ENCODE peak calls at places on chromosomes 4 and X, in eight cellular contexts. H is pancreas, C is fibroblast of lung, L is left lung, J is H9, Y is ascending aorta, N is mucosa of descending colon, P is ovary. X is an unnamed sample.
A peak's percentile ranks its signal among the peaks of the same experiment; 100 is the strongest.

GRCh38 chrX:86210772-86211171 is 62.5 kb downstream of the DACH2 start:
- DNase-seq in H (no peak), C (no peak), L (no peak), J (no peak), Y (no peak), N (no peak), P (no peak), X (no peak)

GRCh38 chrX:46849933-46850332 is 13.1 kb downstream of the RP2 start:
- DNase-seq in H (no peak), C (peak; percentile 37), L (no peak), J (no peak), Y (no peak), N (no peak), P (no peak), X (no peak)

GRCh38 chrX:2705036-2705435 is 13.9 kb downstream of the CD99 start:
- DNase-seq in H (no peak), C (peak; percentile 54), L (no peak), J (no peak), Y (no peak), N (no peak), P (no peak), X (no peak)

GRCh38 chr4:154315741-154316140 is 175.9 kb downstream of the DCHS2 start:
- DNase-seq in H (no peak), C (no peak), L (no peak), J (no peak), Y (no peak), N (no peak), P (no peak), X (no peak)

GRCh38 chr4:119300388-119301131 is 21.4 kb downstream of the FABP2 start:
- DNase-seq in H (peak; percentile 95), C (peak; percentile 90), L (peak; percentile 96), J (peak; percentile 96), Y (peak; percentile 96), N (peak; percentile 98), P (peak; percentile 92), X (peak; percentile 94)

GRCh38 chr4:55458164-55458563 is 62.4 kb downstream of the TMEM165 start:
- DNase-seq in H (no peak), C (peak; percentile 48), L (no peak), J (no peak), Y (no peak), N (no peak), P (no peak), X (no peak)

GRCh38 chr4:72689929-72690328 is 120.9 kb upstream of the ADAMTS3 start:
- DNase-seq in H (no peak), C (no peak), L (no peak), J (no peak), Y (no peak), N (no peak), P (no peak), X (no peak)

GRCh38 chr4:69032847-69033638 is 63.2 kb upstream of the UGT2B7 start:
- DNase-seq in H (no peak), C (no peak), L (no peak), J (no peak), Y (no peak), N (no peak), P (no peak), X (no peak)

GRCh38 chrX:46770006-46770816 is 11.3 kb upstream of the SLC9A7 start:
- DNase-seq in H (no peak), C (peak; percentile 63), L (no peak), J (no peak), Y (no peak), N (no peak), P (no peak), X (no peak)

GRCh38 chr4:110878992-110879391 is 256.1 kb upstream of the PITX2 start:
- DNase-seq in H (no peak), C (no peak), L (no peak), J (no peak), Y (no peak), N (no peak), P (no peak), X (no peak)

GRCh38 chr4:123706961-123707360 is 310.4 kb downstream of the SPRY1 start:
- DNase-seq in H (no peak), C (peak; percentile 61), L (no peak), J (no peak), Y (no peak), N (no peak), P (no peak), X (no peak)

GRCh38 chr4:151100517-151100916 is 1.1 kb downstream of the RPS3A start:
- DNase-seq in H (no peak), C (no peak), L (no peak), J (no peak), Y (no peak), N (no peak), P (no peak), X (no peak)

GRCh38 chrX:53022381-53022780 is 26.2 kb upstream of the GPR173 start:
- DNase-seq in H (no peak), C (no peak), L (no peak), J (no peak), Y (no peak), N (no peak), P (no peak), X (no peak)

GRCh38 chr4:10111067-10111801 is 5.4 kb downstream of the WDR1 start:
- DNase-seq in H (no peak), C (no peak), L (no peak), J (peak; percentile 61), Y (no peak), N (peak; percentile 43), P (no peak), X (no peak)
- H3K4me1 ChIP-seq in H (peaks cover 6% of the 10 kb centered on the region), C (peaks cover 35% of the 10 kb centered on the region), L (peaks cover 95% of the 10 kb centered on the region), J (peaks cover 14% of the 10 kb centered on the region), Y (peaks cover 85% of the 10 kb centered on the region), N (peaks cover 76% of the 10 kb centered on the region), P (peaks cover 49% of the 10 kb centered on the region), X (peaks cover 37% of the 10 kb centered on the region)

GRCh38 chr4:26150948-26151347 is 169.9 kb upstream of the RBPJ start:
- DNase-seq in H (no peak), C (peak; percentile 57), L (no peak), J (no peak), Y (peak; percentile 50), N (no peak), P (no peak), X (no peak)
- TF ChIP-seq CTCF in H (no peak), C (no peak), L (no peak), J (no peak), Y (no peak), N (no peak), P (no peak), X (peak; percentile 27)

GRCh38 chr4:98928505-98929340 is at the start of gene EIF4E:
- DNase-seq in H (peak; percentile 99), C (peak; percentile 99), L (peak; percentile 99), J (peak; percentile 98), Y (peak; percentile 98), N (peak; percentile 99), P (peak; percentile 98), X (peak; percentile 99)
- H3K4me1 ChIP-seq in H (peaks cover 8% of the 10 kb centered on the region), C (peaks cover 3% of the 10 kb centered on the region), L (peaks cover 53% of the 10 kb centered on the region), J (no peaks in the 10 kb centered on the region), Y (peaks cover 8% of the 10 kb centered on the region), N (peaks cover 28% of the 10 kb centered on the region), P (no peaks in the 10 kb centered on the region), X (peaks cover 19% of the 10 kb centered on the region)

GRCh38 chr4:137226221-137226620 is 306.1 kb downstream of the PCDH18 start:
- DNase-seq in H (no peak), C (no peak), L (no peak), J (no peak), Y (no peak), N (no peak), P (no peak), X (no peak)

DNA sequence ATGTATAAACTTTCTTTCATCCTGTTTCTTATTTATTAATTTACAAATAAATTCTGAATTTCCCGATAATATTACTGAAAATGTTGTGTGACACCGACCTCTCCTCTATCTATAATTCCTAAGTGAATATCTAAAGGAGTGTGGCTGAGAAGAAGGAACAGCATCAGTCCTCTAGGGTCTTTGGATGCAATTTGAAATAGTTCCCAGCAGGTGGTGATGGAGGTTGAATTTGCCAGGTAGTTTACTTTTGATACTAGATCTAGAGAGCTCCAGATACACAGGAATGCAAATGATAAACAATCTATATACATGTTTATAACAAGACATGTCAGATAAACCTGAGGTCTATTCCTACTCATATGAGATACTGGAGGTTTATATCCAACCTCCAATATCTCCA is 305.4 kb downstream of the PCDH18 start:
- DNase-seq in H (no peak), C (peak; percentile 6), L (no peak), J (no peak), Y (no peak), N (no peak), P (no peak), X (no peak)
- TF ChIP-seq CTCF in H (no peak), C (peak; percentile 9), L (no peak), J (peak; percentile 49), Y (no peak), N (no peak), P (no peak), X (peak; percentile 52)

X was measured in RWPE2.